ENCODE peak calls at places on chromosomes 16 and 17, in four cellular contexts. K, F, X and Z are unnamed samples. For H3K36me3, the result is how much of the 10 kb centered on the place peaks cover.

GRCh38 chr16:50428116-50428515 is 59.3 kb upstream of the BRD7 start:
- DNase-seq in K (no peak), F (no peak), X (no peak), Z (no peak)

GRCh38 chr16:87457724-87458423 is 35.0 kb downstream of the ZCCHC14 start:
- DNase-seq in K (peak), F (no peak), X (peak), Z (no peak)

GRCh38 chr16:3458278-3458851 is 14.9 kb downstream of the NAA60 start:
- DNase-seq in K (no peak), F (peak), X (peak), Z (no peak)

GRCh38 chr17:10130263-10130662 is 68.1 kb downstream of the GAS7 start:
- DNase-seq in K (no peak), F (no peak), X (no peak), Z (no peak)

GRCh38 chr17:65941500-65941899 is 250.4 kb downstream of the CEP112 start:
- DNase-seq in K (no peak), F (no peak), X (no peak), Z (no peak)

GRCh38 chr17:54968954-54969400 is 412 bp downstream of the STXBP4 start:
- DNase-seq in K (peak), F (no peak), X (no peak), Z (no peak)

GRCh38 chr17:75872434-75873351 is 5.7 kb downstream of the TRIM47 start:
- DNase-seq in K (peak), F (peak), X (peak), Z (no peak)

GRCh38 chr16:3036726-3037315 is at the start of gene BICDL2:
- DNase-seq in K (no peak), F (peak), X (no peak), Z (peak)

GRCh38 chr17:37538991-37539659 is 49.4 kb downstream of the DUSP14 start:
- DNase-seq in K (no peak), F (no peak), X (no peak), Z (no peak)

GRCh38 chr17:4880850-4881249 is 18.5 kb upstream of the C17orf107 start:
- DNase-seq in K (no peak), F (no peak), X (no peak), Z (no peak)

GRCh38 chr16:21300309-21301167 is 22.4 kb upstream of the CRYM start:
- DNase-seq in K (peak), F (peak), X (peak), Z (peak)

GRCh38 chr17:44599298-44600175 is 42.3 kb downstream of the FZD2 start:
- DNase-seq in K (no peak), F (peak), X (peak), Z (peak)

GRCh38 chr17:4789701-4789950 is 862 bp downstream of the GLTPD2 start:
- DNase-seq in K (no peak), F (no peak), X (no peak), Z (no peak)

GRCh38 chr17:46178550-46179198 is 14.6 kb downstream of the KANSL1 start:
- DNase-seq in K (no peak), F (no peak), X (no peak), Z (no peak)

GRCh38 chr17:66414528-66415175 is 112.2 kb downstream of the PRKCA start:
- DNase-seq in K (no peak), F (no peak), X (no peak), Z (no peak)

GRCh38 chr16:13543850-13544249 is 376.1 kb upstream of the ERCC4 start:
- DNase-seq in K (no peak), F (no peak), X (no peak), Z (no peak)

GRCh38 chr17:44734272-44734671 is 24.5 kb upstream of the ADAM11 start:
- DNase-seq in K (no peak), F (no peak), X (no peak), Z (no peak)

GRCh38 chr16:50539822-50540710 is 8.1 kb upstream of the NKD1 start:
- DNase-seq in K (no peak), F (no peak), X (no peak), Z (no peak)

GRCh38 chr16:12313902-12314621 is 337.5 kb downstream of the SNX29 start:
- DNase-seq in K (no peak), F (no peak), X (no peak), Z (no peak)

GRCh38 chr17:12041316-12041715 is 20.6 kb downstream of the MAP2K4 start:
- DNase-seq in K (no peak), F (no peak), X (no peak), Z (no peak)

GRCh38 chr16:49856741-49857330 is 924 bp upstream of the ZNF423 start:
- DNase-seq in K (peak), F (peak), X (peak), Z (peak)

GRCh38 chr17:55433629-55434422 is 12.2 kb upstream of the MMD start:
- DNase-seq in K (no peak), F (peak), X (no peak), Z (no peak)

GRCh38 chr17:80328620-80329380 is 68.1 kb downstream of the RNF213 start:
- DNase-seq in K (no peak), F (no peak), X (peak), Z (no peak)

GRCh38 chr16:27520982-27521673 is 28.6 kb downstream of the GTF3C1 start:
- DNase-seq in K (no peak), F (no peak), X (no peak), Z (no peak)

GRCh38 chr17:14297161-14297851 is 3.6 kb upstream of the HS3ST3B1 start:
- DNase-seq in K (peak), F (peak), X (peak), Z (peak)

GRCh38 chr17:75970626-75971025 is 8.3 kb downstream of the ACOX1 start:
- DNase-seq in K (no peak), F (no peak), X (no peak), Z (no peak)

GRCh38 chr16:57575468-57576277 is 33.2 kb downstream of the ADGRG5 start:
- DNase-seq in K (no peak), F (no peak), X (no peak), Z (no peak)

GRCh38 chr16:84844561-84845495 is 25.0 kb downstream of the CRISPLD2 start:
- DNase-seq in K (no peak), F (no peak), X (no peak), Z (no peak)

GRCh38 chr17:6591599-6592158 is 35.3 kb upstream of the PITPNM3 start:
- DNase-seq in K (no peak), F (no peak), X (no peak), Z (no peak)

GRCh38 chr17:76427457-76428231 is 25.3 kb downstream of the UBE2O start:
- DNase-seq in K (no peak), F (peak), X (no peak), Z (no peak)

DNA sequence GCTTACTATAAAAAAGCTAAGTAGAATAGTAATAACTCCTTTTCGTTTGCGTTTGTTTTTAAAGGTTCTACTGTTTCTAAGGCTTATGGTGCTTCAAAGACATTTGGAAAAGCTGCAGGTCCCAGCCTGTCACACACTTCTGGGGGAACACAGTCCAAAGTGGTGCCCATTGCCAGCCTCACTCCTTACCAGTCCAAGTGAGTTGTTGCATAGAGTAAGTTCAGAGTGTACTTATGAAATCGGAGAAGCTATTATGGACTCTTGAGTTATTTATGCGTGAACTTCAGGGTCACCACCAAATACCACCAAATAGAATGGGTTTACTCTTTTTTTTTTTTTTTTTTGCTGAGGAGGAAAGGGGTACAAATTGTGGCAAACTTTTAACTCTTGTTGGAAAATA is 45.8 kb downstream of the RPA1 start:
- DNase-seq in K (no peak), F (no peak), X (no peak), Z (no peak)
- H3K36me3 ChIP-seq in K (under half), F (under half), X (under half), Z (under half)

GRCh38 chr17:82108999-82109480 is 11.0 kb upstream of the FASN start:
- DNase-seq in K (no peak), F (no peak), X (no peak), Z (peak)
- TF ChIP-seq CTCF in K (no peak), F (no peak), X (no peak), Z (no peak)

DNA sequence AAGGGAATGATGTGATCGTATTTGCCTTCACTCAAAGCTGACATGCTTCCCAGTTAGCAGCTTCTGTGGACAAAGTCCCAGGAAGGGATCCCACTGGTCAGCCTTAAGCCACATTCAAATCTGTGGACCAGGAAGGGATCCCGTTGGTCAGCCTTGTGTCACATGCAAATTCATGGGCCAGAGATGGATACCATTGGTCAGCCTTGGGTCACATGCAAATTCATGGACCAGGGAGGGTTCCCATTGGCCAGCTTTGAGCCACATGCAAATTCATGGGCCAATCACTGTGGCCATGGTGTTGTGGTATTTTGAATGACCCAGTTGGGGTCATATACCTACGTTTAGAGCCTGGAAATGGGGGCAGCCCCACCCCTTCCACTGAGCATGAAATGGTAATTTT is 201.6 kb downstream of the HS3ST4 start:
- DNase-seq in K (no peak), F (no peak), X (no peak), Z (no peak)
- H3K36me3 ChIP-seq in K (under half), F (under half), X (under half), Z (under half)

GRCh38 chr16:72649254-72649944 is 398.5 kb downstream of the ZFHX3 start:
- DNase-seq in K (no peak), F (no peak), X (no peak), Z (no peak)
- TF ChIP-seq CTCF in K (no peak), F (no peak), X (no peak), Z (no peak)

GRCh38 chr17:655618-656017 is 59.0 kb downstream of the VPS53 start:
- DNase-seq in K (no peak), F (no peak), X (no peak), Z (no peak)
- H3K36me3 ChIP-seq in K (under half), F (under half), X (under half), Z (under half)

DNA sequence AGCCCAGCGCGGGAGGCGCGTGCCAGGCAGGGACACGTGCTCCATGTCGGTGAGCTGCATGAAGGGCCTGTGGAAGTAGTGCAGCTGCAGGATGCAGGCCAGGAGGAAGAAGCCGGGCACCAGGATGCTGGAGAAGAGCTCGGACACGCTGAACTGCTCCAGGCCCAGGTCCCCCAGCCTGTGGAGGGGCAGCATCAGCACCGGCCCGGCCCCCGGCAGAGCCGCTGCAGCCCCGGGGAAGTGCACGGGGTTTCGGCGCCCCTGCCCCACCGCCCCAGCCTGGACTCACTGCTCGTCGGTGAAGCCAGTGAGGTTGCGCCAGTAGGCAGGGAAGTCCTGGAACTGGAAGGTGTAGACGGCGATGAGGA is 28.0 kb downstream of the CTU2 start:
- DNase-seq in K (no peak), F (no peak), X (no peak), Z (no peak)
- TF ChIP-seq CTCF in K (no peak), F (no peak), X (no peak), Z (no peak)

DNA sequence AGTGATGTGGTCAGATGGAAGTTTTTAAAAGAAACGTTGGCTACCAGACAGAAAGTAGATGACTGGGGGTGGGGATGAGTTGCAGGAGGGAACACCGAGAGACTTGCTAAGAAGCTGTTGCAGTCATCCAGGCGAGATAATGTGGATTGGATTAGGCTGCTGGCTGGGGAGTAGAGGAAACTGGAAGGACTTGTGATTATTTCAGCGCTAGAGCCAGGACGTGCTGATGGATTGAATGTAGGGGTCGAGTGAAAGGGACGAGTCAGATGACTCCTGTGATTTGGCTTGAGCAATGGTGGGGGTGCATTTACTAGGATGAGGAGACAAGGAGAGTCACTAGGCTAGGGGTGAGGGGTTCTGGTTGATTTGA is 88.5 kb downstream of the CLEC16A start:
- DNase-seq in K (no peak), F (peak), X (peak), Z (no peak)
- H3K36me3 ChIP-seq in K (under half), F (under half), X (under half), Z (under half)

DNA sequence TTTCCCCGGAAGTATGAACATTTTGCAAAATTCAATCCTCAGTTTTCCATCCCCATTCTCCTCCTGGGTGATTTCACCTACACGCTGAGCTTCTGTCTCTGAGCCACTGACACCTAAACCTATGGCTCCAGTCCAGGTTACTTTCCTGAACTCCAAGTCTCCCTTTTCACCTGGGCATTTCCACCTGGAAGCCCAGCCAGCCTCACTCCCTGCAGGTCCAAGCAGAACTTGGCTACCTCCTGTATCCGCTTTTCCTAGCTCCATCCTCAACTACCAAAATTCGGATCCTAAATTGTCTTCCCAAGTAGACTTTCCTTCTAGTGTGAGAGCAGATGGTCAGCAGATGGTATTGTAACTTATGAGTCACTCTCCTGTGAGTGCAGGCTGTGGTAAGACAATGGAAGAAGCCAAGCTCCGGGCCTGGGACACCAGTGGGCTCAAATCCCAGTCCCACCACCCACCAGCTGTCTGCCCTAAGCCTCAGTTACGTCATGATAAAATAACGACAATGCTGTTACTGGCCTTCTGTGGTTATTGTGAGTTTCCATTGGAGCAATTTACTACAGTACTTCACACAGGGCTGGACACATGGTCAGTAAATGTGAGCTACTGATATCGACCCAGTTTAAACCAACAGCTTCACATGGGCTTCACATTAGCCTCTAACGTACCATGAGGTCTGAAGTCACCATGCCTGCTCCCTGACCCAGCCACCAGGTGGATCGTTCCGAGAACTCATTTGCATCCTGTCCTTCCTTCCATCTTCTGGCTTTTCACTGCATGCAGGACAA is 33.3 kb downstream of the PECAM1 start:
- DNase-seq in K (no peak), F (peak), X (no peak), Z (no peak)
- TF ChIP-seq CTCF in K (no peak), F (no peak), X (no peak), Z (no peak)

DNA sequence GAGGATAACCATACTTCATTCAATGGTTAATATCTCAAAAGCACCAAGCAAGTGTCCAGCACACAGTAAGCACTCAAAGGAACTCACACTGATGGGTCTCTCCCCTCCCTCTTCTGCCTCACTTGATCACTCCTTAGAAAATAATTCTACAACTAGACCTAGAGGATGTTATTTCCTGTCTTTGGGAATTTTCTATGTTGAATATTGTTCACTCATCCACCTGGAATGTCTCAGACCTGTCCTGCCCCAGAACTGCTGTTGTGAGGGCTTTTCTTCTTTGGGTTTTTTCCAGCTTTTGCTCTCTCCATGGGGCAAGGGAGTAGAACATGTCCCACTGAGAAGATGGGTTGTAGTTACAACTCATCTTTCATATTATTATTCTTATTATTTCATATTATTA is 25.3 kb downstream of the NXPH3 start:
- DNase-seq in K (no peak), F (no peak), X (no peak), Z (no peak)
- H3K36me3 ChIP-seq in K (half or more), F (under half), X (under half), Z (under half)